ENCODE peak calls at places on chromosomes 13 and 19, in six cellular contexts. Q, X, N, W, H and J are unnamed samples.

GRCh38 chr19:47507924-47508553 is 6.8 kb downstream of the NAPA start:
- DNase-seq in Q (no peak), X (no peak), N (no peak), W (no peak), H (no peak), J (no peak)

GRCh38 chr13:29791508-29791907 is 58.9 kb downstream of the UBL3 start:
- DNase-seq in Q (no peak), X (no peak), N (no peak), W (no peak), H (no peak), J (no peak)

GRCh38 chr13:45167611-45168554 is 33.0 kb downstream of the KCTD4 start:
- DNase-seq in Q (no peak), X (peak; percentile 7), N (peak; percentile 38), W (no peak), H (no peak), J (no peak)

GRCh38 chr13:28375250-28375930 is 119.5 kb downstream of the FLT1 start:
- DNase-seq in Q (no peak), X (peak; percentile 30), N (no peak), W (no peak), H (no peak), J (peak; percentile 33)

GRCh38 chr19:29893606-29894284 is 48.3 kb upstream of the URI1 start:
- DNase-seq in Q (no peak), X (peak; percentile 95), N (no peak), W (no peak), H (no peak), J (peak; percentile 55)

GRCh38 chr13:27997904-27998522 is 9.5 kb upstream of the URAD start:
- DNase-seq in Q (peak; percentile 48), X (peak; percentile 34), N (peak; percentile 12), W (no peak), H (peak; percentile 64), J (no peak)

GRCh38 chr19:12133069-12133468 is 7.1 kb downstream of the ZNF20 start:
- DNase-seq in Q (no peak), X (no peak), N (no peak), W (no peak), H (no peak), J (no peak)

GRCh38 chr13:110274687-110275086 is 32.3 kb downstream of the COL4A1 start:
- DNase-seq in Q (no peak), X (no peak), N (no peak), W (no peak), H (peak; percentile 45), J (no peak)

GRCh38 chr19:12891553-12892021 is 627 bp downstream of the GCDH start:
- DNase-seq in Q (peak; percentile 20), X (no peak), N (no peak), W (no peak), H (no peak), J (no peak)

GRCh38 chr19:33903489-33903850 is 106.8 kb downstream of the KCTD15 start:
- DNase-seq in Q (no peak), X (no peak), N (no peak), W (no peak), H (no peak), J (no peak)

GRCh38 chr19:36266375-36266961 is 51.6 kb downstream of the ZNF146 start:
- DNase-seq in Q (no peak), X (peak; percentile 89), N (no peak), W (no peak), H (no peak), J (no peak)

GRCh38 chr13:84972907-84973306 is 826.3 kb downstream of the SLITRK6 start:
- DNase-seq in Q (no peak), X (no peak), N (no peak), W (no peak), H (no peak), J (no peak)

GRCh38 chr13:28533441-28534166 is 38.7 kb upstream of the FLT1 start:
- DNase-seq in Q (no peak), X (no peak), N (no peak), W (no peak), H (no peak), J (no peak)

GRCh38 chr13:48595330-48596127 is 58.2 kb upstream of the CYSLTR2 start:
- DNase-seq in Q (peak; percentile 79), X (peak; percentile 26), N (peak; percentile 15), W (no peak), H (peak; percentile 50), J (peak; percentile 48)

GRCh38 chr19:15195381-15195964 is 5.3 kb downstream of the NOTCH3 start:
- DNase-seq in Q (no peak), X (no peak), N (peak; percentile 33), W (no peak), H (peak; percentile 78), J (peak; percentile 94)

GRCh38 chr19:41882568-41883462 is at the start of gene ARHGEF1:
- DNase-seq in Q (no peak), X (peak; percentile 79), N (peak; percentile 90), W (no peak), H (peak; percentile 66), J (peak; percentile 89)

GRCh38 chr19:3142292-3142670 is 6.4 kb downstream of the GNA15 start:
- DNase-seq in Q (no peak), X (no peak), N (peak; percentile 81), W (no peak), H (no peak), J (no peak)

DNA sequence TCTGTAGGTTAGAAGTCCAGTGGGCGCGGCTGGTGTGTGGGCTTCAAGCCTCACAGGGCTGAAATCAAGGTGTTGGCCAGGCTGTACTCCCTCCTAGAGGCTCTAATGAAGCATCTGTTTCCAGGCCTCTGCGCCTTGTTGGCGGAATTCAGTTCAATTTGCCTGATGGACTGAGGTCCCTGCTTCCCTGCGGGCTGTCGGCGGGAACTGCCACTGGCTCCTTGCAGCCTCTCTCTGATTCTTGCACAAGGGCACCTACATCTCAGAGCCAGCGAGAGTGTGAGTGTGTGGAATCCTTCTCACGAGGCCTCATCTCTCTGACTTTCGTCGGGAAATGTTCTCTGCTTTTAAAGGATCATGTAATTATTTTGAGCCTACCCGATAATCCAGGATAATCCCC is 128.6 kb downstream of the DLEU7 start:
- DNase-seq in Q (no peak), X (no peak), N (no peak), W (no peak), H (no peak), J (no peak)
- TF ChIP-seq CHD2 in Q (no peak), X (no peak), N (no peak), W (no peak), H (no peak), J (no peak)

GRCh38 chr13:21798181-21798580 is 127.3 kb downstream of the FGF9 start:
- DNase-seq in Q (no peak), X (no peak), N (no peak), W (no peak), H (no peak), J (no peak)

GRCh38 chr13:21799671-21800070 is 128.8 kb downstream of the FGF9 start:
- DNase-seq in Q (no peak), X (no peak), N (no peak), W (no peak), H (no peak), J (no peak)

GRCh38 chr13:21805733-21806132 is 134.9 kb downstream of the FGF9 start:
- DNase-seq in Q (no peak), X (no peak), N (no peak), W (no peak), H (no peak), J (no peak)

GRCh38 chr13:21800847-21801616 is 130.2 kb downstream of the FGF9 start:
- DNase-seq in Q (peak; percentile 16), X (peak; percentile 12), N (no peak), W (no peak), H (no peak), J (no peak)
- TF ChIP-seq CHD2 in Q (no peak), X (no peak), N (no peak), W (no peak), H (no peak), J (no peak)

DNA sequence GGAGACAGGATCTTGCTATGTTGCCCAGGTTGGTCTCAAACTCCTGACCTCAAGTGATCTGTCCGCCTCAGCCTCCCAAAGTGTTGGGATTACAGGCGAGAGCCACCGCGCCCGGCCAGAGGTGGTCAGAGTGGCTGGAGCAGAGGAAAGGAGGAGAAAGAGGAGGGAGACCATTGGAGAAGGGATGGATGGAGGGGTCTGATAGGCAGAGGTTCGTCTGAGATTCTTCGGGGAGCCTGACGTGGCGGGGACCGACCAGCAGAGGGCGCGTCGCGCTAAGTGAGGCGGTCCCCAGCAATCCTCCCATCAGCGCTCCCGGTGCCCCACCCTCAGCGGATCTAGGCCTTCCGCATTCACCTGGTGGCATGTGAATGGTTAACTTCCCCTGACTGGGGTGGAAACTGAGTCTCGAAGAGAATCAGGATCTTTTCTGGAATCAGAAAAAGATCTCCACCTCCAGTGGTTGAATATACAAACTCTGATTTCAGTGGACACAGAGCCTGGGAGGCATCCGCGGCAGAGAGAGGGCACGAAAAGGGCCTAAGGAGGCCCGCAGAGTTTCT is 8.8 kb downstream of the GTPBP3 start:
- DNase-seq in Q (peak; percentile 39), X (peak; percentile 87), N (peak; percentile 58), W (peak; percentile 42), H (peak; percentile 98), J (peak; percentile 89)
- TF ChIP-seq CHD2 in Q (no peak), X (no peak), N (no peak), W (no peak), H (no peak), J (no peak)

GRCh38 chr13:99653526-99653925 is 152.3 kb downstream of the TM9SF2 start:
- DNase-seq in Q (no peak), X (no peak), N (no peak), W (no peak), H (no peak), J (no peak)
- TF ChIP-seq CHD2 in Q (no peak), X (no peak), N (no peak), W (no peak), H (no peak), J (no peak)

GRCh38 chr19:4185413-4186086 is 3.1 kb downstream of the ANKRD24 start:
- DNase-seq in Q (no peak), X (no peak), N (no peak), W (no peak), H (no peak), J (no peak)

GRCh38 chr19:4187313-4188122 is 5.0 kb downstream of the ANKRD24 start:
- DNase-seq in Q (no peak), X (no peak), N (no peak), W (no peak), H (no peak), J (no peak)

GRCh38 chr19:4183967-4184717 is 1.7 kb downstream of the ANKRD24 start:
- DNase-seq in Q (no peak), X (no peak), N (no peak), W (no peak), H (no peak), J (no peak)

GRCh38 chr19:4184718-4185352 is 2.3 kb downstream of the ANKRD24 start:
- DNase-seq in Q (no peak), X (no peak), N (no peak), W (no peak), H (no peak), J (no peak)

DNA sequence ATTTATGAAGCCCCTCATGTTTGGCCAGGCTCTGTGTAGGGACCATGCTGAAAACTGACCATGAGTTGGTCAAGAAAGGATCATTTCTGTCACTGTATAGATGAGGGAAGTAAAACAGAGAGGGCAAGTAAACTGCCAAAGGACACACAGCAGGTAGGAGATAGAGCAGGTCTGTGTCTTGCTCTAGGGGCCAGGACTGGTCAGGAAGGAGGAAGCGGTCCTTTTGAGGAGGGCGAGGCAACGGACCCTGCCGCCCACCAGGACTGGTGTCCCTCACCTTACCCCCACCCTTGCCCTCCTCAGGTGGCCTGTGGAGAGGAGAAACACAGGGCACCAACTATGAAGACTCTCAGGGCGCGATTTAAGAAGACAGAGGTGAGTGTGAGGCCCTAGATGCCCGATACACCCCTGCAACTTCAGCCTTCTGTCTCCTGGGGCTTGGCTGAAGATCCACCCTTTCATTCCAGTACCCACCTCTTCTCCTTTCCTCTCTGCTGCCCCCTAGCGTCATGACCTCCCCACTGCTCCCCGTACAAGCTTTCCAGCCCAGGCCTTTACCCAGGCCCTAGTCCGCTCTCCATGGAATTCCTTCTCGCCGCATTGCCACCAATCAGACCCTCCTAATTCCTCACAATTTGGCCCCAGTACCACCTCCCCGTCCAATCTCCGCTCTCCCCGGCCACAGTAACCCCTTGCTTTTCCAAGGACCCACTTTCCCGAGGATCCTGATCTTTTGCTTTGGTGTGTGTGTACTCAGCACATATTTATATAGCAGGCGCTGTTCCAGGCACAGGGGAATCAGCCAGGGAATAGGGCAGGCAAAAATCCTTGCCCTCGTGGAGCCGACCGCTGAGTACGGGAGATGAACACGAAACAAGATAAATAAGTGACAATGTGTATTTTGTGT is 3.9 kb downstream of the ANKRD24 start:
- DNase-seq in Q (peak; percentile 67), X (peak; percentile 90), N (peak; percentile 83), W (no peak), H (peak; percentile 99), J (peak; percentile 90)
- TF ChIP-seq CHD2 in Q (no peak), X (no peak), N (no peak), W (no peak), H (no peak), J (no peak)